ENCODE peak calls at places on chromosomes 5 and 9, in four cellular contexts. M is mesendoderm, T is IMR-90, F is H9. O is an unnamed sample.

GRCh38 chr5:53917095-53917494 is 356.7 kb downstream of the NDUFS4 start:
- DNase-seq in F (no peak), M (peak; percentile 67), T (peak; percentile 63), O (no peak)

GRCh38 chr5:161547573-161548471 is 1.3 kb upstream of the GABRB2 start:
- DNase-seq in M (peak; percentile 45), T (no peak), F (peak; percentile 36), O (peak; percentile 61)

GRCh38 chr5:142512041-142512679 is 173.7 kb downstream of the FGF1 start:
- DNase-seq in M (no peak), F (no peak), T (peak; percentile 26), O (no peak)

GRCh38 chr5:144697847-144698262 is 527.2 kb downstream of the KCTD16 start:
- DNase-seq in F (no peak), T (peak; percentile 97), M (peak; percentile 65), O (no peak)

GRCh38 chr5:60092671-60093422 is 199.3 kb upstream of the PDE4D start:
- DNase-seq in M (no peak), T (peak; percentile 0), F (no peak), O (no peak)

GRCh38 chr9:106062252-106062651 is 367.9 kb downstream of the TMEM38B start:
- DNase-seq in F (no peak), M (no peak), T (no peak), O (no peak)

GRCh38 chr5:69492391-69493234 is at the start of gene OCLN:
- DNase-seq in T (no peak), M (peak; percentile 94), F (peak; percentile 94), O (peak; percentile 74)

GRCh38 chr5:90226433-90227099 is 183.0 kb downstream of the CETN3 start:
- DNase-seq in F (no peak), M (no peak), T (no peak), O (no peak)

GRCh38 chr5:102433473-102433872 is 65.3 kb downstream of the SLCO6A1 start:
- DNase-seq in F (no peak), M (no peak), T (no peak), O (no peak)

DNA sequence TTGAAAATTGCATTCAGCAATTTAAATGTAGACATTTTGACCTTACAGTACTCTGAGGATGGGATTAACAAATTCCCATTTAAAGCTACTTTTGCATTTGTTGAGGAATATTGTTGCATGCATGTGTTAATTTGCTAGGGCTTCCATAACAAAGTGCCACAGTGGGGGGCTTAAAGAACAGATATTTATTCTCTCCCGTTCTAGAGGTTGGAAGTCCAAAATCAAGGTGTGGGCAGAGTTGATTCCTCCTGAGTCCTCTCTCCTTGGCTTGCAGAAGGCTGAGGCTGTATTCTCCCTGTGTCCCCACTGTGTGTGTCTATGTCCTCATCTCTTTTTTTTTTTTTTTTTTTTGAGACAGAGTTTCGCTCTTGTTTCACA is 51.8 kb upstream of the CDK20 start:
- DNase-seq in F (no peak), T (no peak), M (peak; percentile 8), O (no peak)
- H3K56ac ChIP-seq in F (no peak overlapping the region), T (no peak overlapping the region), M (no peak overlapping the region), O (no peak overlapping the region)

GRCh38 chr5:98770158-98770910 is 3.1 kb upstream of the RGMB start:
- DNase-seq in M (peak; percentile 43), F (no peak), T (peak; percentile 66), O (no peak)
- H3K56ac ChIP-seq in M (peak overlapping the region; percentile 94), F (no peak overlapping the region), T (peak overlapping the region; percentile 96), O (no peak overlapping the region)

DNA sequence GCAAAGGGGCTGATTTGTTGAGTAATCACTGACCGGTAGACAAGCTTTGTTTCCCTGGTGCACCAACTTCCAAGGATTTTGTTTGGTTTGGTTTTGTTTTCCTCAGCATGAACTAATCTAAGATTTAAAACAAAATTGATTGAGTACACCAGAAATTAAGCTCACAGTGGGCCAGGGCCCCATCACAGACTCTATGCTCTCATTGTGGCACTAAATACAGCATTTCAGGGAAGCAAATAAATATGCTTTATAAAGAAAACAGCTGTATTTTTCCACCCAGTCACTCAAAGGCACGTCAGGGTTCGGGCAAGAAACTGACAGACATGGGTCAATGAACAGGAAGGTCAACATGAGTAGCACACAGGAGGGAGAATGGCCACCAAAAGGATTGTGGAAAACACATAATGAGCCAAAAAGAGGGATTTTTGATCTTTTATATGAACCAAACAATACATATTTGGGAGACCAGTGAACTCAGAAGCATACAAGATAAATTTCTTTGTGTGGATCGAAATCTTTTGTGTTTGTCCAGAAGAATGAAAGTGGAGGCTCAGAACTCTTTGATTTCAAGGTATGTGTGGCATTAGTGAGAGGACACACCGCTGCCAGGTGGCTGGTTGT is 8.8 kb downstream of the CFAP77 start:
- DNase-seq in T (no peak), F (no peak), M (no peak), O (no peak)
- H3K56ac ChIP-seq in T (no peak overlapping the region), F (no peak overlapping the region), M (no peak overlapping the region), O (no peak overlapping the region)

GRCh38 chr5:159402871-159403270 is 72.6 kb upstream of the IL12B start:
- DNase-seq in F (no peak), T (no peak), M (no peak), O (no peak)
- H3K56ac ChIP-seq in F (no peak overlapping the region), T (no peak overlapping the region), M (no peak overlapping the region), O (no peak overlapping the region)

GRCh38 chr5:146130440-146131045 is 25.2 kb upstream of the PLAC8L1 start:
- DNase-seq in M (peak; percentile 21), T (peak; percentile 53), F (no peak), O (no peak)

GRCh38 chr5:146124580-146124979 is 19.2 kb upstream of the PLAC8L1 start:
- DNase-seq in F (no peak), T (no peak), M (no peak), O (no peak)

GRCh38 chr5:146126068-146126467 is 20.7 kb upstream of the PLAC8L1 start:
- DNase-seq in F (no peak), T (no peak), M (no peak), O (no peak)
- H3K56ac ChIP-seq in F (no peak overlapping the region), T (no peak overlapping the region), M (no peak overlapping the region), O (no peak overlapping the region)

GRCh38 chr5:78574731-78575161 is 73.8 kb downstream of the LHFPL2 start:
- DNase-seq in M (peak; percentile 29), T (peak; percentile 68), F (no peak), O (no peak)

GRCh38 chr5:78570646-78571045 is 77.9 kb downstream of the LHFPL2 start:
- DNase-seq in F (no peak), T (no peak), M (no peak), O (no peak)

GRCh38 chr5:78576376-78576775 is 72.2 kb downstream of the LHFPL2 start:
- DNase-seq in M (no peak), F (no peak), T (no peak), O (no peak)

GRCh38 chr5:78574157-78574673 is 74.4 kb downstream of the LHFPL2 start:
- DNase-seq in T (no peak), M (no peak), F (no peak), O (no peak)

DNA sequence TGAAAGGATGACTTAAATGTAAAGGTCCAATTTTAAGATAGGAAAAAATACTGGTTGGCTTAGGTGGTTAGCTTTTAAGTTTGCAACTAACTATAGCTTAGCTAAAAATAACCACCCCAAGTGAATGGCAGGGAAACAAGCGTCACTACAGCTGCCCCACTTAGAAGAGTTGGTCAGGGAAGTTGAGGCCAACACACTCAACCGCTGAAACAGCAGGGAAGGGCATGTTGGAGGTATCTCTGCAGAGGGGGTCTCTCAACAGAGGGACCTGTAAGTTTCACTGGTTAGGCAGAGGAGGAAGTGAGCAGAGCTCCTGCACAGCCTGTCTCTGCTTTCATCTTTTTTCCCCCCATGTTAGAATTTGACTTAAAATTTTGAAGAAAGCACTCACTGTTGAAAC is 75.3 kb downstream of the LHFPL2 start:
- DNase-seq in M (no peak), F (no peak), T (no peak), O (no peak)
- H3K56ac ChIP-seq in M (no peak overlapping the region), F (no peak overlapping the region), T (no peak overlapping the region), O (no peak overlapping the region)

DNA sequence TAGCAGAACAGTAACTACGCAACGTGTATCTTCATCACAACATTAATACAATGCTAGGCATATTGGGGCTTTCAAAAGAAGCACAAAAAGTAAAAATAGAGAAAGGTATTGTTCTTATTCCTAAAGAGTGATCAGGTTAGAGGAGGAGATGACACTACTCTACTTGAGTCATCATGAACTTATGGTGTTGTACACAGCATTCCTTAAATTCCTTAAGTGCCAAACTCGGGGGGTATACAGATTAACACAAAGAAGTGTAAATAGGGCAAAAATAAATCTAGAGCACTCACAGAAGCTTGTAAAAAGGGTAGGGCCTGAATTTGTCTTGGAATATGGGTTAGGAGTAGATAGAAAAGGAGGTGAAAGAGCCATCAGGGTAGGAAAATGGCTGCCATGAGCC is 308.0 kb upstream of the DAP start:
- DNase-seq in T (no peak), M (peak; percentile 55), F (no peak), O (no peak)
- H3K56ac ChIP-seq in T (no peak overlapping the region), M (no peak overlapping the region), F (no peak overlapping the region), O (no peak overlapping the region)

GRCh38 chr5:110852053-110852452 is 113.2 kb downstream of the SLC25A46 start:
- DNase-seq in F (no peak), T (no peak), M (no peak), O (no peak)

GRCh38 chr5:110853267-110853666 is 114.5 kb downstream of the SLC25A46 start:
- DNase-seq in T (peak; percentile 21), M (peak; percentile 14), F (no peak), O (no peak)

GRCh38 chr5:110854200-110854599 is 115.4 kb downstream of the SLC25A46 start:
- DNase-seq in T (peak; percentile 43), F (no peak), M (no peak), O (no peak)

GRCh38 chr5:110852541-110852940 is 113.7 kb downstream of the SLC25A46 start:
- DNase-seq in M (no peak), F (no peak), T (no peak), O (no peak)

DNA sequence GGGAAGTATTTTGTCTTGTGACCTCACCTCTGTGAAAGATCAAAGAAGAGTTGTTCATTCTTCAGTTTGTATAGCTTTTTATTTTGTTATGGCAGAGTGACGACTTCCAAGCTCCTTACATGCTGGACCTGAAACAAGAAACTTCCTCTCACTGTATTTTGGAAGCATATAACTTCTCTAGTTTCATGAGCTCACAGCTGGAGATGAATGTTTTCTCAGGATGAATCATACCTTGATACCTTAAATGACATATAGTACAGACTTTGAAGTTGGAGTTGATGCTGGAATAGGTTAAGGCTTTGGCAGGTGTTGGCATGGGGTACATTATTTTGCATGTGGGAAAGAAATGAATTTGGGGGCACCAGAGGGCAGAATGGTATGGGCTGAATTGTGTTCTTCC is 112.5 kb downstream of the SLC25A46 start:
- DNase-seq in F (no peak), T (peak; percentile 43), M (no peak), O (no peak)
- H3K56ac ChIP-seq in F (no peak overlapping the region), T (no peak overlapping the region), M (no peak overlapping the region), O (no peak overlapping the region)